ENCODE peak calls at places on chromosomes 11 and 22, in four cellular contexts. T, V, P and C are unnamed samples.

GRCh38 chr11:35245786-35246185 is 106.8 kb downstream of the CD44 start:
- ATAC-seq in T (no peak), P (no peak), V (no peak), C (no peak)

GRCh38 chr11:131195801-131196517 is 174.5 kb upstream of the NTM start:
- ATAC-seq in V (no peak), T (no peak), P (no peak), C (peak; percentile 40)

GRCh38 chr22:26576026-26576680 is 13.8 kb downstream of the TPST2 start:
- ATAC-seq in P (no peak), V (no peak), T (no peak), C (no peak)

GRCh38 chr11:126432065-126432461 is 76.6 kb downstream of the ST3GAL4 start:
- ATAC-seq in T (no peak), V (no peak), P (no peak), C (peak; percentile 10)

GRCh38 chr22:27978875-27979274 is 59.8 kb upstream of the PITPNB start:
- ATAC-seq in T (no peak), V (no peak), P (no peak), C (no peak)

GRCh38 chr22:36860821-36861659 is at the start of gene NCF4:
- ATAC-seq in T (peak; percentile 34), P (peak; percentile 81), V (no peak), C (peak; percentile 47)

GRCh38 chr11:57732661-57733060 is 8.6 kb upstream of the SELENOH start:
- ATAC-seq in V (no peak), T (peak; percentile 13), P (no peak), C (no peak)

GRCh38 chr22:41957941-41958556 is 6.1 kb downstream of the SMIM45 start:
- ATAC-seq in V (peak; percentile 71), T (peak; percentile 55), P (peak; percentile 54), C (peak; percentile 26)

GRCh38 chr11:129061466-129062194 is 119.0 kb upstream of the TP53AIP1 start:
- ATAC-seq in T (no peak), P (no peak), V (no peak), C (no peak)

GRCh38 chr22:32331236-32331917 is 26.3 kb upstream of the RFPL3 start:
- ATAC-seq in P (no peak), T (no peak), V (no peak), C (no peak)

GRCh38 chr22:39229688-39230260 is 15.0 kb downstream of the PDGFB start:
- ATAC-seq in P (no peak), T (no peak), V (no peak), C (no peak)

GRCh38 chr11:100340416-100341323 is 346.4 kb upstream of the ARHGAP42 start:
- ATAC-seq in V (no peak), P (no peak), T (no peak), C (no peak)

GRCh38 chr22:42273855-42274451 is 3.5 kb upstream of the TCF20 start:
- ATAC-seq in T (no peak), P (no peak), V (no peak), C (no peak)

GRCh38 chr11:12248330-12248729 is 129.0 kb upstream of the PARVA start:
- ATAC-seq in T (no peak), V (peak; percentile 85), P (no peak), C (no peak)

GRCh38 chr22:48477031-48477721 is 1350.5 kb downstream of the BRD1 start:
- ATAC-seq in T (no peak), P (no peak), V (no peak), C (no peak)

GRCh38 chr11:22044126-22044525 is 148.8 kb upstream of the ANO5 start:
- ATAC-seq in P (no peak), T (no peak), V (no peak), C (no peak)

GRCh38 chr22:37474447-37475090 is 11.6 kb downstream of the MFNG start:
- ATAC-seq in V (no peak), T (no peak), P (no peak), C (no peak)

GRCh38 chr11:60719406-60719805 is 5.1 kb upstream of the MS4A18 start:
- ATAC-seq in V (no peak), T (no peak), P (no peak), C (no peak)

GRCh38 chr11:86926975-86927374 is 28.2 kb downstream of the FZD4 start:
- ATAC-seq in P (no peak), T (no peak), V (no peak), C (no peak)

GRCh38 chr11:108562746-108563581 is 30.6 kb downstream of the EXPH5 start:
- ATAC-seq in T (peak; percentile 57), P (no peak), V (no peak), C (no peak)

GRCh38 chr11:108565653-108566052 is 27.9 kb downstream of the EXPH5 start:
- ATAC-seq in P (no peak), T (no peak), V (no peak), C (no peak)

GRCh38 chr11:108571001-108571400 is 22.6 kb downstream of the EXPH5 start:
- ATAC-seq in T (peak; percentile 56), P (no peak), V (peak; percentile 53), C (no peak)

GRCh38 chr11:108569896-108570295 is 23.7 kb downstream of the EXPH5 start:
- ATAC-seq in P (no peak), V (no peak), T (no peak), C (no peak)

GRCh38 chr11:108568183-108568858 is 25.2 kb downstream of the EXPH5 start:
- ATAC-seq in T (no peak), P (no peak), V (no peak), C (no peak)
- TF ChIP-seq EP300 in T (no peak), P (no peak), V (no peak), C (no peak)

GRCh38 chr22:23220485-23221350 is 40.4 kb downstream of the BCR start:
- ATAC-seq in V (no peak), T (peak; percentile 61), P (peak; percentile 88), C (peak; percentile 40)
- H3K4me3 ChIP-seq in V (no peak overlapping the region), T (no peak overlapping the region), P (peak overlapping the region; percentile 24), C (no peak overlapping the region)

GRCh38 chr11:13440100-13440855 is 22.7 kb downstream of the BTBD10 start:
- ATAC-seq in V (no peak), T (no peak), P (no peak), C (peak; percentile 92)
- TF ChIP-seq CTCF in V (no peak), T (no peak), P (no peak), C (no peak)

DNA sequence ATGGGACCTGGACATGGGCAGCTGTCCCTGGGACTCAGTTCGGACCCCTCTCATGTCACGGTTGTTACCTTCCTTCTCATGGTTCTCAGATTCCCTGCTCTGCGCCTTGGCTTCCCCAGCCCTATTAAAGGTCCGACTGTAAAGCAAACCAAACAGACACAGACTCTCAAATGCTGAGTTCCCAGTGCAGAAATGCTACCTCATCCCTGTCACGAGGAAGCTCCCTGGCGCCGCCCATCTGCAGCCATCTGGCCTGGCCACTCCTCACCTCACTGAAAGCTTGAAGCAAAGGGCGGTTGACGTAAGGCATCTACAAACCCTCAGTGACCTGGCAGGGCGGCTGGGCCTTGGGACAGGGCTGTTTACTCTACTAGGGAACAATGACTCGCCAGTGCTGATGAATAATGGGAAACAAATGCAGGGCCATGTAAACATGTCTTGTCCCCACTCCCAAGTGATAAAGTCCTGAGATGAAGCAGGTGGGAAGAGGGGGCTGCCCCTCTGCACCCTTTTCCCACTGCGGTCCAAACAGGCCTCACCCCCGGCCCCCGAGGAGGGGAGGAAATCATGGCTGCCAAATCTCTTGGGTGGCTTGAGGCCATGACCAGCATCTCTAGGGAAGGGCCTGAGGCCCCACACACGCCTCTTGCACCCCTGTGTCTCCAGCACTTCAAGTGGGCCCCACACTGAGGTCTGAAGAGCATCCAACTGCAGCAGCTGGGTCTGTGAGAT is 49.3 kb downstream of the SCUBE1 start:
- ATAC-seq in T (peak; percentile 94), P (no peak), V (peak; percentile 81), C (peak; percentile 83)
- TF ChIP-seq EP300 in T (peak; percentile 22), P (no peak), V (no peak), C (no peak)